ENCODE peak calls at places on chromosome 13, in ten cellular contexts. One of them, this sample, is unnamed.

GRCh38 chr13:106047859-106048258 is 487.6 kb downstream of the EFNB2 start:
- DNase-seq in IMR-90: peak; percentile 17
- DNase-seq in stomach: no peak
- DNase-seq in thyroid gland: no peak
- DNase-seq in fibroblast of lung: no peak
- DNase-seq in hepatocyte: no peak
- DNase-seq in adrenal gland: no peak
- DNase-seq in ovary: no peak
- DNase-seq in body of pancreas: no peak
- DNase-seq in esophagus squamous epithelium: no peak
- DNase-seq in this sample: no peak

GRCh38 chr13:67063036-67063435 is 167.1 kb downstream of the PCDH9 start:
- DNase-seq in body of pancreas: no peak
- DNase-seq in esophagus squamous epithelium: no peak
- DNase-seq in IMR-90: no peak
- DNase-seq in stomach: no peak
- DNase-seq in thyroid gland: no peak
- DNase-seq in fibroblast of lung: no peak
- DNase-seq in ovary: no peak
- DNase-seq in hepatocyte: no peak
- DNase-seq in adrenal gland: no peak
- DNase-seq in this sample: no peak

GRCh38 chr13:66224644-66225043 is 1005.5 kb downstream of the PCDH9 start:
- DNase-seq in esophagus squamous epithelium: no peak
- DNase-seq in hepatocyte: no peak
- DNase-seq in fibroblast of lung: no peak
- DNase-seq in body of pancreas: no peak
- DNase-seq in IMR-90: no peak
- DNase-seq in thyroid gland: no peak
- DNase-seq in ovary: no peak
- DNase-seq in adrenal gland: no peak
- DNase-seq in stomach: no peak
- DNase-seq in this sample: no peak

GRCh38 chr13:42380420-42381164 is 108.6 kb downstream of the AKAP11 start:
- DNase-seq in adrenal gland: no peak
- DNase-seq in IMR-90: no peak
- DNase-seq in body of pancreas: no peak
- DNase-seq in ovary: no peak
- DNase-seq in esophagus squamous epithelium: no peak
- DNase-seq in hepatocyte: no peak
- DNase-seq in fibroblast of lung: no peak
- DNase-seq in stomach: no peak
- DNase-seq in thyroid gland: no peak
- DNase-seq in this sample: no peak

GRCh38 chr13:91347996-91348905 is 764 bp downstream of the MIR17HG start:
- DNase-seq in esophagus squamous epithelium: no peak
- DNase-seq in stomach: peak; percentile 53
- DNase-seq in adrenal gland: peak; percentile 34
- DNase-seq in ovary: peak; percentile 42
- DNase-seq in hepatocyte: peak; percentile 78
- DNase-seq in body of pancreas: peak; percentile 42
- DNase-seq in fibroblast of lung: no peak
- DNase-seq in thyroid gland: peak; percentile 46
- DNase-seq in IMR-90: no peak
- DNase-seq in this sample: peak; percentile 50

GRCh38 chr13:109922518-109922917 is 136.1 kb upstream of the IRS2 start:
- DNase-seq in ovary: no peak
- DNase-seq in adrenal gland: no peak
- DNase-seq in stomach: no peak
- DNase-seq in thyroid gland: no peak
- DNase-seq in fibroblast of lung: peak; percentile 32
- DNase-seq in IMR-90: peak; percentile 44
- DNase-seq in esophagus squamous epithelium: no peak
- DNase-seq in body of pancreas: no peak
- DNase-seq in hepatocyte: no peak
- DNase-seq in this sample: no peak

GRCh38 chr13:98549728-98550317 is 27.1 kb downstream of the STK24 start:
- DNase-seq in IMR-90: peak; percentile 60
- DNase-seq in adrenal gland: no peak
- DNase-seq in esophagus squamous epithelium: no peak
- DNase-seq in fibroblast of lung: no peak
- DNase-seq in thyroid gland: no peak
- DNase-seq in body of pancreas: no peak
- DNase-seq in ovary: no peak
- DNase-seq in hepatocyte: no peak
- DNase-seq in stomach: no peak
- DNase-seq in this sample: no peak

GRCh38 chr13:109402976-109403375 is 383.4 kb downstream of the IRS2 start:
- DNase-seq in fibroblast of lung: peak; percentile 22
- DNase-seq in stomach: no peak
- DNase-seq in hepatocyte: no peak
- DNase-seq in body of pancreas: no peak
- DNase-seq in adrenal gland: no peak
- DNase-seq in IMR-90: no peak
- DNase-seq in esophagus squamous epithelium: no peak
- DNase-seq in ovary: no peak
- DNase-seq in thyroid gland: no peak
- DNase-seq in this sample: no peak

GRCh38 chr13:33494596-33495214 is 209.2 kb upstream of the STARD13 start:
- DNase-seq in ovary: no peak
- DNase-seq in stomach: no peak
- DNase-seq in IMR-90: peak; percentile 97
- DNase-seq in thyroid gland: no peak
- DNase-seq in fibroblast of lung: peak; percentile 87
- DNase-seq in body of pancreas: peak; percentile 20
- DNase-seq in esophagus squamous epithelium: no peak
- DNase-seq in adrenal gland: no peak
- DNase-seq in hepatocyte: peak; percentile 35
- DNase-seq in this sample: no peak

GRCh38 chr13:102945324-102945815 is 99.5 kb downstream of the ERCC5 start:
- DNase-seq in fibroblast of lung: no peak
- DNase-seq in hepatocyte: no peak
- DNase-seq in thyroid gland: no peak
- DNase-seq in adrenal gland: no peak
- DNase-seq in IMR-90: no peak
- DNase-seq in stomach: no peak
- DNase-seq in body of pancreas: no peak
- DNase-seq in esophagus squamous epithelium: no peak
- DNase-seq in ovary: no peak
- DNase-seq in this sample: no peak

GRCh38 chr13:98098511-98098910 is 44.4 kb upstream of the FARP1 start:
- DNase-seq in fibroblast of lung: peak; percentile 77
- DNase-seq in body of pancreas: no peak
- DNase-seq in ovary: no peak
- DNase-seq in stomach: no peak
- DNase-seq in adrenal gland: no peak
- DNase-seq in esophagus squamous epithelium: no peak
- DNase-seq in thyroid gland: no peak
- DNase-seq in IMR-90: peak; percentile 78
- DNase-seq in hepatocyte: no peak
- DNase-seq in this sample: no peak

GRCh38 chr13:53010374-53011105 is 18.1 kb upstream of the OLFM4 start:
- DNase-seq in fibroblast of lung: no peak
- DNase-seq in hepatocyte: peak; percentile 46
- DNase-seq in thyroid gland: peak; percentile 90
- DNase-seq in ovary: no peak
- DNase-seq in body of pancreas: peak; percentile 93
- DNase-seq in stomach: peak; percentile 77
- DNase-seq in adrenal gland: no peak
- DNase-seq in esophagus squamous epithelium: no peak
- DNase-seq in IMR-90: no peak
- DNase-seq in this sample: peak; percentile 30

DNA sequence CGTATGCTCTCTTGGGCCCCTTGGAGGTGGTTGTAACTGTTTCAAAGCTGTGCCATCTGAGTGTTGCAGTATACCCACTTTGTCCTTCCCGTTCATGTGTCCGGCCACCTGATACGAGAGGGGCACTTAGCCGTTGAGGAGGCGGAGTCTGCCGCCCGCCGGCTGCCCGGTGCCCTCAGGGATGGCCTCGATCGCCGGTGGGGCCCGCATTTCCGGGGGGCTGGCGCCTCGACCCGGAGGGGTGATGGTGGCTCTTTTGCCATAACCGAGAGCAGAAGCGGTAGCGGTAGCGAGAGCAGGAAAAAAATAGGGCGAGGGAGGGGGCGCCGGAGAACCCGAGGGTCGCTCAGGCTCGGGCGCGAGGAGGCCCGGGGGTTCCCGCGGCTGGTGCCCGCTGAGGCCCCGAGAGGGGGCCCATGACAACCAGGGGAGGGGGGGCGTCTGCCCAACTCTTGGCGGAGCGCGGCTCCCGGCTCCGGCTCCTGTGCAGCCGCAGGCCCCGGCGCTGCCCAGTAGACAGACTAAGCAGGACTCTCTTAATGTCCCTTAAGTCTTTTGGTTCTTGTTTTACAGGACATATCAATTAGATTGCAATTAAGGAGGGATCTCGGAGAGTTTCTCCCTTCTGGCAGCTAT is 342.7 kb upstream of the SGCG start:
- DNase-seq in adrenal gland: no peak
- DNase-seq in stomach: no peak
- DNase-seq in esophagus squamous epithelium: no peak
- DNase-seq in IMR-90: no peak
- DNase-seq in thyroid gland: peak; percentile 54
- DNase-seq in fibroblast of lung: no peak
- DNase-seq in body of pancreas: no peak
- DNase-seq in ovary: no peak
- DNase-seq in hepatocyte: no peak
- DNase-seq in this sample: no peak
- H3K4me3 ChIP-seq in adrenal gland: peak overlapping the region; percentile 50
- H3K4me3 ChIP-seq in stomach: peak overlapping the region; percentile 20
- H3K4me3 ChIP-seq in esophagus squamous epithelium: no peak overlapping the region
- H3K4me3 ChIP-seq in IMR-90: no peak overlapping the region
- H3K4me3 ChIP-seq in thyroid gland: peak overlapping the region; percentile 49
- H3K4me3 ChIP-seq in fibroblast of lung: peak overlapping the region; percentile 34
- H3K4me3 ChIP-seq in body of pancreas: no peak overlapping the region
- H3K4me3 ChIP-seq in ovary: peak overlapping the region; percentile 22
- H3K4me3 ChIP-seq in hepatocyte: no peak overlapping the region
- H3K4me3 ChIP-seq in this sample: no peak overlapping the region

GRCh38 chr13:40800559-40800958 is 11.1 kb downstream of the SLC25A15 start:
- DNase-seq in stomach: no peak
- DNase-seq in thyroid gland: no peak
- DNase-seq in hepatocyte: no peak
- DNase-seq in ovary: no peak
- DNase-seq in fibroblast of lung: no peak
- DNase-seq in body of pancreas: peak; percentile 75
- DNase-seq in esophagus squamous epithelium: no peak
- DNase-seq in adrenal gland: no peak
- DNase-seq in IMR-90: no peak
- DNase-seq in this sample: no peak

GRCh38 chr13:40801255-40802217 is 12.1 kb downstream of the SLC25A15 start:
- DNase-seq in IMR-90: no peak
- DNase-seq in esophagus squamous epithelium: no peak
- DNase-seq in hepatocyte: peak; percentile 32
- DNase-seq in adrenal gland: no peak
- DNase-seq in thyroid gland: no peak
- DNase-seq in fibroblast of lung: no peak
- DNase-seq in body of pancreas: peak; percentile 80
- DNase-seq in stomach: no peak
- DNase-seq in ovary: no peak
- DNase-seq in this sample: no peak

GRCh38 chr13:40803316-40803715 is 13.9 kb downstream of the SLC25A15 start:
- DNase-seq in thyroid gland: no peak
- DNase-seq in adrenal gland: no peak
- DNase-seq in fibroblast of lung: no peak
- DNase-seq in hepatocyte: no peak
- DNase-seq in IMR-90: no peak
- DNase-seq in esophagus squamous epithelium: no peak
- DNase-seq in body of pancreas: no peak
- DNase-seq in stomach: no peak
- DNase-seq in ovary: no peak
- DNase-seq in this sample: no peak

GRCh38 chr13:40809471-40809870 is 20.1 kb downstream of the SLC25A15 start:
- DNase-seq in fibroblast of lung: no peak
- DNase-seq in thyroid gland: peak; percentile 70
- DNase-seq in adrenal gland: no peak
- DNase-seq in esophagus squamous epithelium: no peak
- DNase-seq in stomach: no peak
- DNase-seq in IMR-90: no peak
- DNase-seq in body of pancreas: no peak
- DNase-seq in ovary: no peak
- DNase-seq in hepatocyte: no peak
- DNase-seq in this sample: no peak

GRCh38 chr13:40806241-40806640 is 16.8 kb downstream of the SLC25A15 start:
- DNase-seq in fibroblast of lung: no peak
- DNase-seq in IMR-90: no peak
- DNase-seq in stomach: no peak
- DNase-seq in hepatocyte: no peak
- DNase-seq in adrenal gland: no peak
- DNase-seq in ovary: no peak
- DNase-seq in esophagus squamous epithelium: no peak
- DNase-seq in body of pancreas: no peak
- DNase-seq in thyroid gland: no peak
- DNase-seq in this sample: no peak
- H3K36me3 ChIP-seq in fibroblast of lung: peaks cover 1% of the 10 kb centered on the region
- H3K36me3 ChIP-seq in IMR-90: peaks cover 36% of the 10 kb centered on the region
- H3K36me3 ChIP-seq in stomach: peaks cover 65% of the 10 kb centered on the region
- H3K36me3 ChIP-seq in hepatocyte: no peaks in the 10 kb centered on the region
- H3K36me3 ChIP-seq in adrenal gland: no peaks in the 10 kb centered on the region
- H3K36me3 ChIP-seq in ovary: no peaks in the 10 kb centered on the region
- H3K36me3 ChIP-seq in esophagus squamous epithelium: peaks cover 93% of the 10 kb centered on the region
- H3K36me3 ChIP-seq in body of pancreas: no peaks in the 10 kb centered on the region
- H3K36me3 ChIP-seq in thyroid gland: peaks cover 24% of the 10 kb centered on the region
- H3K36me3 ChIP-seq in this sample: peaks cover 52% of the 10 kb centered on the region

DNA sequence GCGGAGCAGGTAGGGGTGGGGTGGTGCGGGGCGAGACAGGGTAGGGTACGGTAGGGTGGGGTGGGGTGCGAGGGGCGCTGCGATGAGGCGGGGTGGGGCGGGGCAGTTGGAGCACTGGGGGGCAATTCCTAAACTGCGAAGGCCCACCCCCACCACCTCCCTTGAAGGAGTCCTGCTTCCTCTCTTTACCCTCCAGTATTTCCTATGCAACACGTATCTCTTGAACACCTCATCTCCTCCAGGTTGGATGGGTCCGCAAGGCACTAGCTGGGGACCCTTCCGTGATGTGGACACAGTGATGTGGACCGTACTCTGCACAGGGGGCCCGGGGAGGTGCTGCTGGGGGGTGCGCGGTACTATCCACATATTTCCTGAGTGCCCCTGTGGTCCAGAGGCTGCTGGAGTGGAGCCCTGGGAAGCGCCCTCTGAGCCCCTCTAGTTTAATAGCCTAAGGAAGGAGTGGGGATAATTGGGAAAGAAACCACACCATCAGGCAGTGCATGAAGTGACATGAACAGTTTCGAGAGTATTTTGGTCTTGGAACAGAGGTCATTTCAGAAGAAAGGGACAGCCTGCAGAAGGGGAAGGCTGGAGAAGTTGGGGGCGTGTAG is 1.1 kb downstream of the IL17D start:
- DNase-seq in hepatocyte: no peak
- DNase-seq in thyroid gland: no peak
- DNase-seq in esophagus squamous epithelium: no peak
- DNase-seq in stomach: no peak
- DNase-seq in adrenal gland: no peak
- DNase-seq in fibroblast of lung: no peak
- DNase-seq in ovary: no peak
- DNase-seq in body of pancreas: no peak
- DNase-seq in IMR-90: no peak
- DNase-seq in this sample: no peak
- H3K27me3 ChIP-seq in hepatocyte: no peaks in the 10 kb centered on the region
- H3K27me3 ChIP-seq in thyroid gland: no peaks in the 10 kb centered on the region
- H3K27me3 ChIP-seq in esophagus squamous epithelium: peaks cover 32% of the 10 kb centered on the region
- H3K27me3 ChIP-seq in stomach: peaks cover 28% of the 10 kb centered on the region
- H3K27me3 ChIP-seq in adrenal gland: no peaks in the 10 kb centered on the region
- H3K27me3 ChIP-seq in fibroblast of lung: no peaks in the 10 kb centered on the region
- H3K27me3 ChIP-seq in ovary: no peaks in the 10 kb centered on the region
- H3K27me3 ChIP-seq in body of pancreas: no peaks in the 10 kb centered on the region
- H3K27me3 ChIP-seq in IMR-90: peaks cover 4% of the 10 kb centered on the region
- H3K27me3 ChIP-seq in this sample: no peaks in the 10 kb centered on the region

GRCh38 chr13:48411281-48412099 is 1.4 kb downstream of the LPAR6 start:
- DNase-seq in ovary: no peak
- DNase-seq in adrenal gland: no peak
- DNase-seq in thyroid gland: no peak
- DNase-seq in body of pancreas: no peak
- DNase-seq in stomach: no peak
- DNase-seq in esophagus squamous epithelium: no peak
- DNase-seq in IMR-90: peak; percentile 21
- DNase-seq in hepatocyte: peak; percentile 7
- DNase-seq in fibroblast of lung: no peak
- DNase-seq in this sample: no peak
- H3K4me3 ChIP-seq in ovary: peak overlapping the region; percentile 44
- H3K4me3 ChIP-seq in adrenal gland: peak overlapping the region; percentile 64
- H3K4me3 ChIP-seq in thyroid gland: peak overlapping the region; percentile 28
- H3K4me3 ChIP-seq in body of pancreas: no peak overlapping the region
- H3K4me3 ChIP-seq in stomach: peak overlapping the region; percentile 45
- H3K4me3 ChIP-seq in esophagus squamous epithelium: peak overlapping the region; percentile 44
- H3K4me3 ChIP-seq in IMR-90: peak overlapping the region; percentile 90
- H3K4me3 ChIP-seq in hepatocyte: peak overlapping the region; percentile 47
- H3K4me3 ChIP-seq in fibroblast of lung: peak overlapping the region; percentile 96
- H3K4me3 ChIP-seq in this sample: peak overlapping the region; percentile 6

This sample was measured in MG63.